ENCODE peak calls at places on chromosomes 5 and 9, in ten cellular contexts. U is GM12865; M is fibroblast of lung; Q is AG10803; F is coronary artery; P is A673; W is AG04450; B is CD4-positive, alpha-beta T cell; R is upper lobe of right lung; G is esophagus squamous epithelium. J is an unnamed sample.
A peak's percentile ranks its signal among the peaks of the same experiment; 100 is the strongest.

GRCh38 chr5:2261002-2261703 is 378.4 kb upstream of the IRX4 start:
- DNase-seq in U (no peak), M (no peak), Q (no peak), F (peak; percentile 24), P (no peak), W (no peak), B (no peak), R (peak; percentile 40), G (no peak), J (no peak)

GRCh38 chr9:77839459-77840140 is 191.5 kb upstream of the GNA14 start:
- DNase-seq in U (no peak), M (peak; percentile 82), Q (peak; percentile 83), F (no peak), P (peak; percentile 45), W (no peak), B (no peak), R (no peak), G (no peak), J (no peak)

GRCh38 chr5:10030219-10030831 is 219.4 kb downstream of the ATPSCKMT start:
- DNase-seq in U (peak; percentile 50), M (peak; percentile 30), Q (peak; percentile 34), F (no peak), P (peak; percentile 10), W (no peak), B (no peak), R (no peak), G (no peak), J (no peak)

GRCh38 chr5:55604611-55605067 is 69.9 kb upstream of the PLPP1 start:
- DNase-seq in U (no peak), M (peak; percentile 86), Q (peak; percentile 57), F (no peak), P (peak; percentile 48), W (no peak), B (no peak), R (no peak), G (no peak), J (no peak)

GRCh38 chr5:135955525-135955924 is 742 bp upstream of the LECT2 start:
- DNase-seq in U (peak; percentile 46), M (no peak), Q (no peak), F (no peak), P (no peak), W (no peak), B (no peak), R (no peak), G (no peak), J (no peak)

GRCh38 chr9:96136992-96137665 is 164.8 kb downstream of the HSD17B3 start:
- DNase-seq in U (peak; percentile 88), M (peak; percentile 55), Q (peak; percentile 65), F (no peak), P (no peak), W (peak; percentile 47), B (no peak), R (no peak), G (no peak), J (no peak)

GRCh38 chr9:93665128-93665565 is 88.8 kb downstream of the PHF2 start:
- DNase-seq in U (no peak), M (no peak), Q (no peak), F (no peak), P (no peak), W (no peak), B (no peak), R (peak; percentile 56), G (no peak), J (peak; percentile 53)

GRCh38 chr5:5335708-5336211 is 86.7 kb upstream of the ICE1 start:
- DNase-seq in U (no peak), M (peak; percentile 95), Q (peak; percentile 54), F (no peak), P (peak; percentile 35), W (no peak), B (no peak), R (no peak), G (no peak), J (no peak)

GRCh38 chr5:14960120-14960462 is 88.5 kb upstream of the ANKH start:
- DNase-seq in U (no peak), M (no peak), Q (no peak), F (no peak), P (no peak), W (no peak), B (no peak), R (no peak), G (no peak), J (no peak)

GRCh38 chr9:110095776-110096175 is 112.2 kb downstream of the C9orf152 start:
- DNase-seq in U (no peak), M (peak; percentile 62), Q (peak; percentile 64), F (no peak), P (no peak), W (no peak), B (no peak), R (no peak), G (no peak), J (no peak)

GRCh38 chr5:122759740-122760139 is 15.1 kb upstream of the SNX2 start:
- DNase-seq in U (no peak), M (no peak), Q (no peak), F (no peak), P (no peak), W (no peak), B (no peak), R (no peak), G (no peak), J (no peak)

GRCh38 chr9:87910821-87911220 is 6.9 kb upstream of the SPATA31C1 start:
- DNase-seq in U (no peak), M (no peak), Q (peak; percentile 76), F (no peak), P (no peak), W (no peak), B (no peak), R (no peak), G (no peak), J (no peak)

GRCh38 chr9:110502842-110503241 is 76.7 kb downstream of the SVEP1 start:
- DNase-seq in U (no peak), M (peak; percentile 6), Q (no peak), F (no peak), P (no peak), W (no peak), B (no peak), R (no peak), G (no peak), J (no peak)

DNA sequence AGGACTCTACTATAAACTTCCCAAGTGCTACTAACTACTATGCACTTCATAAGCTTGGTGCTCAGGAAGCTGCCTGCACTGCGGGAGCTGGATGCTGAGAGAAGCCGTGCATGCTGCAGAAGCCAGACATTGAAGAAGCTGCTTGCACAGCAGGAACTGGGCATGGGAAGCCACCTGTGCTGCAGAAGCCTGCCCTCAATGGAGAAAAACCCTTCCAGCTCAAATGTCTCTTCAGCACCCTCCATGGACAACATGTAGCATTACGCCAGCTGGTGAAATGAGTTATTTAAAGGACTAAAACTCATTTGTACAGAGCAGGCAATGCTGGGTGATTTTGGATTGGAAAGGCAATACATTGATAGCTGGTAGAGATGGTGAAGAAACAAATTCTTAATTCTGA is 247.2 kb downstream of the KIF4B start:
- DNase-seq in U (peak; percentile 28), M (no peak), Q (no peak), F (no peak), P (peak; percentile 53), W (no peak), B (no peak), R (no peak), G (no peak), J (no peak)
- TF ChIP-seq CTCF in U (peak; percentile 14), M (no peak), Q (no peak), F (no peak), P (peak; percentile 48), W (no peak), B (no peak), R (no peak), G (no peak), J (peak; percentile 17)

DNA sequence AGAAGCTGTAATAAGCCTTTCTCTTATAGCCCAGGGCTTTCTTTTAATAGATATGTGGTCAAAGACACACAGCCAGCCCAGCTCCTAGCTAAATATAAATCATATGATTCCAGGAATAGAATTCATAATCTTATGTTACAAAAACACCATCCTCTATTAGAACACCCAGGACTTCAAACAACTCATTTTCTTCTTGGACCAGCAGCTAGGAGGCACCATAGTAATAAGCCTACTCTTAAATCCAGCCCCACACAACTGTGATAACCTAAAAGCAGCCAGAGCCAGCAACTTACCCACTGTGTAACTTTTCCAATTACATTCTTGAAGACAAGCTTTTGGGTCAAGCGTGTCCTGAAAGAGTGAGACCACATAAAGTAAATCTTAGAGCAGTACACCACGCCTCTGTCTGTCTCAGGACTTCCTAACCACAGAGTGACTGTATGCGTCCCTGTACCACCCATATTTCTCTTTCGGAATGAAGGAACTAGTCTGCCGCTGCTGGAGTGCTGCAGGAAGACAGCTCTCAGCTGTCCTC is 223.8 kb downstream of the TLE1 start:
- DNase-seq in U (peak; percentile 1), M (peak; percentile 20), Q (no peak), F (no peak), P (no peak), W (no peak), B (no peak), R (no peak), G (no peak), J (no peak)
- TF ChIP-seq CTCF in U (no peak), M (peak; percentile 40), Q (peak; percentile 7), F (no peak), P (no peak), W (peak; percentile 37), B (no peak), R (peak; percentile 13), G (no peak), J (peak; percentile 65)

DNA sequence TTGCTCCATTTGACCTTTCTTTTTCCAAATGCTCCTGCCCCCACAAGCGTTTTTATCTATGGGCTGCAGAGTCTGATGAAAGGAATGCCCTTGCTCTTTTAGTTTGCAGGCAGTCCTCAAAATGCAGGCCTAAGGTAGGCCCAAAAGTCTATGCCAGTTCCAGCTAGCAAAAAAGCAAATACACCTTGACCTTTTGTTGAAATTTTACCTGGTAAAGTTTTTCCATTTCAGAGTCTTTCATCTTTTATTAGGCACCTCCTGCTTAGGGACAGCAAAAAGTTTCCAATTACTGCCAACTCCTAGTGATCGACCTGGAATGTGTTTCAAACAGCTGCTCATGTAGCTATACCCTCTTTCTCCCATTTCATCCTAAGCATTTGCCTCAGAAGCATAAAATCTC is 2.7 kb upstream of the LEAP2 start:
- DNase-seq in U (no peak), M (no peak), Q (no peak), F (no peak), P (no peak), W (no peak), B (no peak), R (no peak), G (no peak), J (no peak)
- TF ChIP-seq CTCF in U (no peak), M (no peak), Q (no peak), F (no peak), P (no peak), W (no peak), B (no peak), R (no peak), G (no peak), J (no peak)

GRCh38 chr9:6109571-6109970 is 94.1 kb upstream of the RANBP6 start:
- DNase-seq in U (no peak), M (no peak), Q (no peak), F (no peak), P (no peak), W (no peak), B (no peak), R (no peak), G (no peak), J (no peak)

GRCh38 chr9:6109986-6110385 is 94.6 kb upstream of the RANBP6 start:
- DNase-seq in U (no peak), M (no peak), Q (peak; percentile 8), F (no peak), P (no peak), W (no peak), B (no peak), R (no peak), G (no peak), J (no peak)

GRCh38 chr9:6105738-6106137 is 90.3 kb upstream of the RANBP6 start:
- DNase-seq in U (no peak), M (no peak), Q (no peak), F (no peak), P (no peak), W (no peak), B (no peak), R (no peak), G (no peak), J (no peak)

GRCh38 chr9:6106576-6107339 is 91.3 kb upstream of the RANBP6 start:
- DNase-seq in U (peak; percentile 63), M (peak; percentile 2), Q (peak; percentile 79), F (no peak), P (peak; percentile 35), W (no peak), B (no peak), R (no peak), G (no peak), J (no peak)
- TF ChIP-seq CTCF in U (peak; percentile 44), M (peak; percentile 31), Q (peak; percentile 65), F (peak; percentile 30), P (peak; percentile 45), W (peak; percentile 38), B (no peak), R (peak; percentile 41), G (no peak), J (peak; percentile 64)

J was measured in chondrocyte.